ENCODE peak calls at places on chromosomes 16 and 17, in nine cellular contexts. One of them, this sample, is unnamed.

GRCh38 chr17:29158515-29159275 is 21.5 kb downstream of the MYO18A start:
- DNase-seq in foreskin fibroblast: no peak
- DNase-seq in stimulated activated CD4-positive, alpha-beta T cell treated with anti-CD3 and anti-CD28 coated beads, Interleukin-1b, Interleukin-23, amount 100 ng/mL, for 24 hours: no peak
- DNase-seq in stimulated activated naive CD8-positive, alpha-beta T cell treated with anti-CD3 and anti-CD28 coated beads, Interleukin-15, Interleukin-2, amounts not matched to agents 100 U/mL and 50 U/mL, for 24 hours: no peak
- DNase-seq in HTR-8/SVneo: peak
- DNase-seq in HT1080: no peak
- DNase-seq in left ventricle myocardium superior: no peak
- DNase-seq in non-pigmented ciliary epithelial cell: no peak
- DNase-seq in CD8-positive, alpha-beta T cell: no peak
- DNase-seq in this sample: no peak

GRCh38 chr17:6603746-6604325 is 36.7 kb downstream of the KIAA0753 start:
- DNase-seq in foreskin fibroblast: no peak
- DNase-seq in stimulated activated CD4-positive, alpha-beta T cell treated with anti-CD3 and anti-CD28 coated beads, Interleukin-1b, Interleukin-23, amount 100 ng/mL, for 24 hours: no peak
- DNase-seq in stimulated activated naive CD8-positive, alpha-beta T cell treated with anti-CD3 and anti-CD28 coated beads, Interleukin-15, Interleukin-2, amounts not matched to agents 100 U/mL and 50 U/mL, for 24 hours: no peak
- DNase-seq in HTR-8/SVneo: no peak
- DNase-seq in HT1080: no peak
- DNase-seq in left ventricle myocardium superior: no peak
- DNase-seq in non-pigmented ciliary epithelial cell: no peak
- DNase-seq in CD8-positive, alpha-beta T cell: no peak
- DNase-seq in this sample: no peak

GRCh38 chr16:48613061-48613957 is 3.3 kb upstream of the N4BP1 start:
- DNase-seq in foreskin fibroblast: no peak
- DNase-seq in stimulated activated CD4-positive, alpha-beta T cell treated with anti-CD3 and anti-CD28 coated beads, Interleukin-1b, Interleukin-23, amount 100 ng/mL, for 24 hours: no peak
- DNase-seq in stimulated activated naive CD8-positive, alpha-beta T cell treated with anti-CD3 and anti-CD28 coated beads, Interleukin-15, Interleukin-2, amounts not matched to agents 100 U/mL and 50 U/mL, for 24 hours: peak
- DNase-seq in HTR-8/SVneo: no peak
- DNase-seq in HT1080: no peak
- DNase-seq in left ventricle myocardium superior: no peak
- DNase-seq in non-pigmented ciliary epithelial cell: no peak
- DNase-seq in CD8-positive, alpha-beta T cell: peak
- DNase-seq in this sample: peak

GRCh38 chr16:31182391-31182790 is 2.5 kb downstream of the FUS start:
- DNase-seq in foreskin fibroblast: no peak
- DNase-seq in stimulated activated CD4-positive, alpha-beta T cell treated with anti-CD3 and anti-CD28 coated beads, Interleukin-1b, Interleukin-23, amount 100 ng/mL, for 24 hours: no peak
- DNase-seq in stimulated activated naive CD8-positive, alpha-beta T cell treated with anti-CD3 and anti-CD28 coated beads, Interleukin-15, Interleukin-2, amounts not matched to agents 100 U/mL and 50 U/mL, for 24 hours: no peak
- DNase-seq in HTR-8/SVneo: no peak
- DNase-seq in HT1080: no peak
- DNase-seq in left ventricle myocardium superior: no peak
- DNase-seq in non-pigmented ciliary epithelial cell: no peak
- DNase-seq in CD8-positive, alpha-beta T cell: no peak
- DNase-seq in this sample: no peak

GRCh38 chr16:89705006-89705405 is 3.5 kb upstream of the SPATA2L start:
- DNase-seq in foreskin fibroblast: no peak
- DNase-seq in stimulated activated CD4-positive, alpha-beta T cell treated with anti-CD3 and anti-CD28 coated beads, Interleukin-1b, Interleukin-23, amount 100 ng/mL, for 24 hours: no peak
- DNase-seq in stimulated activated naive CD8-positive, alpha-beta T cell treated with anti-CD3 and anti-CD28 coated beads, Interleukin-15, Interleukin-2, amounts not matched to agents 100 U/mL and 50 U/mL, for 24 hours: no peak
- DNase-seq in HTR-8/SVneo: no peak
- DNase-seq in HT1080: no peak
- DNase-seq in left ventricle myocardium superior: no peak
- DNase-seq in non-pigmented ciliary epithelial cell: no peak
- DNase-seq in CD8-positive, alpha-beta T cell: no peak
- DNase-seq in this sample: no peak

GRCh38 chr16:21628196-21628726 is 24.1 kb downstream of the IGSF6 start:
- DNase-seq in foreskin fibroblast: no peak
- DNase-seq in stimulated activated CD4-positive, alpha-beta T cell treated with anti-CD3 and anti-CD28 coated beads, Interleukin-1b, Interleukin-23, amount 100 ng/mL, for 24 hours: no peak
- DNase-seq in stimulated activated naive CD8-positive, alpha-beta T cell treated with anti-CD3 and anti-CD28 coated beads, Interleukin-15, Interleukin-2, amounts not matched to agents 100 U/mL and 50 U/mL, for 24 hours: no peak
- DNase-seq in HTR-8/SVneo: no peak
- DNase-seq in HT1080: no peak
- DNase-seq in left ventricle myocardium superior: no peak
- DNase-seq in non-pigmented ciliary epithelial cell: no peak
- DNase-seq in CD8-positive, alpha-beta T cell: no peak
- DNase-seq in this sample: no peak

GRCh38 chr16:7013990-7014389 is 318.7 kb upstream of the RBFOX1 start:
- DNase-seq in foreskin fibroblast: no peak
- DNase-seq in stimulated activated CD4-positive, alpha-beta T cell treated with anti-CD3 and anti-CD28 coated beads, Interleukin-1b, Interleukin-23, amount 100 ng/mL, for 24 hours: no peak
- DNase-seq in stimulated activated naive CD8-positive, alpha-beta T cell treated with anti-CD3 and anti-CD28 coated beads, Interleukin-15, Interleukin-2, amounts not matched to agents 100 U/mL and 50 U/mL, for 24 hours: no peak
- DNase-seq in HTR-8/SVneo: no peak
- DNase-seq in HT1080: no peak
- DNase-seq in left ventricle myocardium superior: no peak
- DNase-seq in non-pigmented ciliary epithelial cell: no peak
- DNase-seq in CD8-positive, alpha-beta T cell: no peak
- DNase-seq in this sample: no peak

GRCh38 chr17:1736348-1737281 is 6.1 kb upstream of the SERPINF2 start:
- DNase-seq in foreskin fibroblast: peak
- DNase-seq in stimulated activated CD4-positive, alpha-beta T cell treated with anti-CD3 and anti-CD28 coated beads, Interleukin-1b, Interleukin-23, amount 100 ng/mL, for 24 hours: peak
- DNase-seq in stimulated activated naive CD8-positive, alpha-beta T cell treated with anti-CD3 and anti-CD28 coated beads, Interleukin-15, Interleukin-2, amounts not matched to agents 100 U/mL and 50 U/mL, for 24 hours: peak
- DNase-seq in HTR-8/SVneo: peak
- DNase-seq in HT1080: peak
- DNase-seq in left ventricle myocardium superior: peak
- DNase-seq in non-pigmented ciliary epithelial cell: no peak
- DNase-seq in CD8-positive, alpha-beta T cell: no peak
- DNase-seq in this sample: no peak

GRCh38 chr16:56425439-56425832 is at the start of gene AMFR:
- DNase-seq in foreskin fibroblast: peak
- DNase-seq in stimulated activated CD4-positive, alpha-beta T cell treated with anti-CD3 and anti-CD28 coated beads, Interleukin-1b, Interleukin-23, amount 100 ng/mL, for 24 hours: peak
- DNase-seq in stimulated activated naive CD8-positive, alpha-beta T cell treated with anti-CD3 and anti-CD28 coated beads, Interleukin-15, Interleukin-2, amounts not matched to agents 100 U/mL and 50 U/mL, for 24 hours: peak
- DNase-seq in HTR-8/SVneo: peak
- DNase-seq in HT1080: peak
- DNase-seq in left ventricle myocardium superior: peak
- DNase-seq in non-pigmented ciliary epithelial cell: peak
- DNase-seq in CD8-positive, alpha-beta T cell: peak
- DNase-seq in this sample: peak

GRCh38 chr17:40069751-40070643 is 7.2 kb downstream of the THRA start:
- DNase-seq in foreskin fibroblast: no peak
- DNase-seq in stimulated activated CD4-positive, alpha-beta T cell treated with anti-CD3 and anti-CD28 coated beads, Interleukin-1b, Interleukin-23, amount 100 ng/mL, for 24 hours: no peak
- DNase-seq in stimulated activated naive CD8-positive, alpha-beta T cell treated with anti-CD3 and anti-CD28 coated beads, Interleukin-15, Interleukin-2, amounts not matched to agents 100 U/mL and 50 U/mL, for 24 hours: peak
- DNase-seq in HTR-8/SVneo: no peak
- DNase-seq in HT1080: peak
- DNase-seq in left ventricle myocardium superior: peak
- DNase-seq in non-pigmented ciliary epithelial cell: no peak
- DNase-seq in CD8-positive, alpha-beta T cell: peak
- DNase-seq in this sample: no peak

GRCh38 chr17:78981010-78981888 is 1.5 kb upstream of the LGALS3BP start:
- DNase-seq in foreskin fibroblast: no peak
- DNase-seq in stimulated activated CD4-positive, alpha-beta T cell treated with anti-CD3 and anti-CD28 coated beads, Interleukin-1b, Interleukin-23, amount 100 ng/mL, for 24 hours: no peak
- DNase-seq in stimulated activated naive CD8-positive, alpha-beta T cell treated with anti-CD3 and anti-CD28 coated beads, Interleukin-15, Interleukin-2, amounts not matched to agents 100 U/mL and 50 U/mL, for 24 hours: no peak
- DNase-seq in HTR-8/SVneo: no peak
- DNase-seq in HT1080: no peak
- DNase-seq in left ventricle myocardium superior: peak
- DNase-seq in non-pigmented ciliary epithelial cell: no peak
- DNase-seq in CD8-positive, alpha-beta T cell: no peak
- DNase-seq in this sample: no peak

GRCh38 chr16:11297492-11298142 is 16.5 kb upstream of the PRM1 start:
- DNase-seq in foreskin fibroblast: peak
- DNase-seq in stimulated activated CD4-positive, alpha-beta T cell treated with anti-CD3 and anti-CD28 coated beads, Interleukin-1b, Interleukin-23, amount 100 ng/mL, for 24 hours: peak
- DNase-seq in stimulated activated naive CD8-positive, alpha-beta T cell treated with anti-CD3 and anti-CD28 coated beads, Interleukin-15, Interleukin-2, amounts not matched to agents 100 U/mL and 50 U/mL, for 24 hours: peak
- DNase-seq in HTR-8/SVneo: no peak
- DNase-seq in HT1080: peak
- DNase-seq in left ventricle myocardium superior: peak
- DNase-seq in non-pigmented ciliary epithelial cell: no peak
- DNase-seq in CD8-positive, alpha-beta T cell: peak
- DNase-seq in this sample: peak

GRCh38 chr17:19647697-19648474 is 665 bp upstream of the ALDH3A2 start:
- DNase-seq in foreskin fibroblast: peak
- DNase-seq in stimulated activated CD4-positive, alpha-beta T cell treated with anti-CD3 and anti-CD28 coated beads, Interleukin-1b, Interleukin-23, amount 100 ng/mL, for 24 hours: peak
- DNase-seq in stimulated activated naive CD8-positive, alpha-beta T cell treated with anti-CD3 and anti-CD28 coated beads, Interleukin-15, Interleukin-2, amounts not matched to agents 100 U/mL and 50 U/mL, for 24 hours: peak
- DNase-seq in HTR-8/SVneo: no peak
- DNase-seq in HT1080: peak
- DNase-seq in left ventricle myocardium superior: peak
- DNase-seq in non-pigmented ciliary epithelial cell: peak
- DNase-seq in CD8-positive, alpha-beta T cell: peak
- DNase-seq in this sample: no peak

GRCh38 chr17:61299517-61300513 is 99.8 kb upstream of the TBX2 start:
- DNase-seq in foreskin fibroblast: no peak
- DNase-seq in stimulated activated CD4-positive, alpha-beta T cell treated with anti-CD3 and anti-CD28 coated beads, Interleukin-1b, Interleukin-23, amount 100 ng/mL, for 24 hours: no peak
- DNase-seq in stimulated activated naive CD8-positive, alpha-beta T cell treated with anti-CD3 and anti-CD28 coated beads, Interleukin-15, Interleukin-2, amounts not matched to agents 100 U/mL and 50 U/mL, for 24 hours: no peak
- DNase-seq in HTR-8/SVneo: no peak
- DNase-seq in HT1080: no peak
- DNase-seq in left ventricle myocardium superior: no peak
- DNase-seq in non-pigmented ciliary epithelial cell: no peak
- DNase-seq in CD8-positive, alpha-beta T cell: no peak
- DNase-seq in this sample: no peak